ENCODE peak calls at places on chromosomes 1 and 21, in seven cellular contexts. O is RKO, K is Peyer's patch, L is GM13977, U is nephron progenitor cell, S is AG04450, A is EH. F is an unnamed sample.

GRCh38 chr1:151346769-151347522 is at the start of gene RFX5:
- DNase-seq in O (peak; percentile 99), K (peak; percentile 96), L (peak; percentile 90), U (peak; percentile 87), S (peak; percentile 94), A (peak; percentile 98), F (peak; percentile 98)

GRCh38 chr1:203692565-203693470 is 66.2 kb downstream of the ATP2B4 start:
- DNase-seq in O (peak; percentile 46), K (peak; percentile 32), L (no peak), U (no peak), S (peak; percentile 89), A (peak; percentile 99), F (no peak)

GRCh38 chr1:117696567-117696966 is 90.7 kb downstream of the TENT5C start:
- DNase-seq in O (no peak), K (no peak), L (no peak), U (no peak), S (peak; percentile 53), A (peak; percentile 86), F (no peak)

GRCh38 chr1:151611288-151611790 is 511 bp upstream of the SNX27 start:
- DNase-seq in O (peak; percentile 53), K (no peak), L (no peak), U (no peak), S (no peak), A (peak; percentile 62), F (no peak)

GRCh38 chr1:62794047-62794446 is 10.1 kb downstream of the ATG4C start:
- DNase-seq in O (no peak), K (peak; percentile 42), L (no peak), U (no peak), S (no peak), A (no peak), F (no peak)

GRCh38 chr1:231885209-231885854 is 258.7 kb downstream of the DISC1 start:
- DNase-seq in O (no peak), K (no peak), L (no peak), U (no peak), S (no peak), A (peak; percentile 74), F (no peak)

GRCh38 chr1:212609701-212610574 is 1.4 kb downstream of the ATF3 start:
- DNase-seq in O (peak; percentile 32), K (no peak), L (no peak), U (no peak), S (no peak), A (peak; percentile 39), F (no peak)

GRCh38 chr1:64042331-64043100 is 160.9 kb upstream of the UBE2U start:
- DNase-seq in O (no peak), K (no peak), L (no peak), U (peak; percentile 6), S (peak; percentile 83), A (peak; percentile 92), F (peak; percentile 11)

GRCh38 chr1:247337250-247337746 is 5.6 kb upstream of the ZNF496 start:
- DNase-seq in O (no peak), K (no peak), L (no peak), U (no peak), S (no peak), A (peak; percentile 72), F (no peak)

GRCh38 chr1:33335020-33335419 is 14.1 kb upstream of the A3GALT2 start:
- DNase-seq in O (no peak), K (no peak), L (peak; percentile 7), U (no peak), S (no peak), A (no peak), F (no peak)

GRCh38 chr1:13732971-13733667 is 33.1 kb downstream of the PRDM2 start:
- DNase-seq in O (no peak), K (peak; percentile 55), L (no peak), U (no peak), S (no peak), A (no peak), F (no peak)

GRCh38 chr1:50710099-50710498 is 250.0 kb downstream of the FAF1 start:
- DNase-seq in O (no peak), K (no peak), L (no peak), U (no peak), S (no peak), A (no peak), F (no peak)

GRCh38 chr1:93056214-93056613 is 22.9 kb upstream of the MTF2 start:
- DNase-seq in O (peak; percentile 43), K (no peak), L (peak; percentile 36), U (peak; percentile 57), S (peak; percentile 8), A (peak; percentile 48), F (peak; percentile 83)

GRCh38 chr1:3821004-3821933 is 25.0 kb upstream of the LRRC47 start:
- DNase-seq in O (no peak), K (no peak), L (no peak), U (no peak), S (no peak), A (no peak), F (no peak)

GRCh38 chr1:72526926-72527325 is 244.6 kb upstream of the NEGR1 start:
- DNase-seq in O (no peak), K (no peak), L (no peak), U (no peak), S (no peak), A (peak; percentile 37), F (no peak)

GRCh38 chr1:28456078-28456477 is 49.8 kb upstream of the RCC1 start:
- DNase-seq in O (peak; percentile 41), K (no peak), L (no peak), U (no peak), S (peak; percentile 24), A (peak; percentile 87), F (no peak)

GRCh38 chr1:192170196-192170984 is 12.1 kb downstream of the RGS18 start:
- DNase-seq in O (no peak), K (no peak), L (no peak), U (no peak), S (no peak), A (no peak), F (no peak)

GRCh38 chr1:50529510-50529909 is 106.3 kb upstream of the DMRTA2 start:
- DNase-seq in O (no peak), K (no peak), L (no peak), U (no peak), S (no peak), A (no peak), F (no peak)

GRCh38 chr1:204321665-204322064 is 38.1 kb downstream of the PLEKHA6 start:
- DNase-seq in O (no peak), K (no peak), L (no peak), U (no peak), S (no peak), A (peak; percentile 66), F (no peak)

GRCh38 chr21:26888931-26889330 is 43.7 kb upstream of the ADAMTS1 start:
- DNase-seq in O (no peak), K (no peak), L (no peak), U (no peak), S (no peak), A (no peak), F (no peak)

GRCh38 chr21:33028759-33029511 is 3.2 kb downstream of the OLIG2 start:
- DNase-seq in O (no peak), K (no peak), L (peak; percentile 36), U (no peak), S (no peak), A (no peak), F (peak; percentile 72)